ENCODE peak calls at places on chromosomes 6 and 20, in five cellular contexts. O is suprapubic skin, S is endothelial cell of umbilical vein, K is SK-N-SH, U is stomach. P is an unnamed sample. For H3K36me3, the result is how much of the 10 kb centered on the place peaks cover.

GRCh38 chr6:158536891-158537798 is 22.7 kb upstream of the TMEM181 start:
- DNase-seq in O (no peak), S (no peak), K (peak), U (no peak), P (peak)

GRCh38 chr20:1275919-1276318 is 9.8 kb downstream of the SNPH start:
- DNase-seq in O (no peak), S (no peak), K (no peak), U (no peak), P (no peak)

GRCh38 chr20:3818155-3819151 is 1.9 kb upstream of the AP5S1 start:
- DNase-seq in O (no peak), S (peak), K (peak), U (peak), P (peak)

GRCh38 chr6:39114395-39114706 is 635 bp downstream of the SAYSD1 start:
- DNase-seq in O (no peak), S (no peak), K (no peak), U (no peak), P (no peak)

GRCh38 chr6:14619419-14619781 is 501.8 kb downstream of the CD83 start:
- DNase-seq in O (no peak), S (no peak), K (peak), U (peak), P (no peak)

GRCh38 chr6:9485992-9486391 is 928.9 kb downstream of the TFAP2A start:
- DNase-seq in O (no peak), S (no peak), K (no peak), U (no peak), P (no peak)

GRCh38 chr6:167106401-167106800 is 16.5 kb upstream of the CCR6 start:
- DNase-seq in O (no peak), S (no peak), K (no peak), U (no peak), P (no peak)

GRCh38 chr6:131784561-131784960 is 23.3 kb upstream of the ENPP1 start:
- DNase-seq in O (no peak), S (no peak), K (no peak), U (no peak), P (no peak)

GRCh38 chr6:119346914-119347313 is 2.6 kb downstream of the MAN1A1 start:
- DNase-seq in O (no peak), S (no peak), K (no peak), U (no peak), P (no peak)

GRCh38 chr6:135062735-135063134 is 8.1 kb upstream of the HBS1L start:
- DNase-seq in O (no peak), S (no peak), K (no peak), U (no peak), P (no peak)

GRCh38 chr20:3784226-3784853 is 2.2 kb downstream of the CENPB start:
- DNase-seq in O (no peak), S (no peak), K (no peak), U (no peak), P (no peak)

GRCh38 chr6:82111818-82112217 is 135.7 kb downstream of the IBTK start:
- DNase-seq in O (no peak), S (no peak), K (no peak), U (no peak), P (no peak)

GRCh38 chr6:7050911-7051779 is 56.6 kb upstream of the RREB1 start:
- DNase-seq in O (peak), S (peak), K (no peak), U (peak), P (no peak)

GRCh38 chr20:39624316-39624715 is 662.2 kb downstream of the DHX35 start:
- DNase-seq in O (no peak), S (no peak), K (no peak), U (no peak), P (no peak)

GRCh38 chr20:48273843-48274242 is 488.6 kb upstream of the SULF2 start:
- DNase-seq in O (no peak), S (no peak), K (no peak), U (no peak), P (no peak)

GRCh38 chr6:10518461-10519216 is 2.5 kb upstream of the GCNT2 start:
- DNase-seq in O (no peak), S (peak), K (no peak), U (no peak), P (no peak)

GRCh38 chr6:163872335-163872734 is 457.8 kb downstream of the QKI start:
- DNase-seq in O (no peak), S (no peak), K (no peak), U (no peak), P (no peak)

GRCh38 chr6:43181942-43182860 is at the start of gene CUL9:
- DNase-seq in O (peak), S (peak), K (peak), U (peak), P (peak)

DNA sequence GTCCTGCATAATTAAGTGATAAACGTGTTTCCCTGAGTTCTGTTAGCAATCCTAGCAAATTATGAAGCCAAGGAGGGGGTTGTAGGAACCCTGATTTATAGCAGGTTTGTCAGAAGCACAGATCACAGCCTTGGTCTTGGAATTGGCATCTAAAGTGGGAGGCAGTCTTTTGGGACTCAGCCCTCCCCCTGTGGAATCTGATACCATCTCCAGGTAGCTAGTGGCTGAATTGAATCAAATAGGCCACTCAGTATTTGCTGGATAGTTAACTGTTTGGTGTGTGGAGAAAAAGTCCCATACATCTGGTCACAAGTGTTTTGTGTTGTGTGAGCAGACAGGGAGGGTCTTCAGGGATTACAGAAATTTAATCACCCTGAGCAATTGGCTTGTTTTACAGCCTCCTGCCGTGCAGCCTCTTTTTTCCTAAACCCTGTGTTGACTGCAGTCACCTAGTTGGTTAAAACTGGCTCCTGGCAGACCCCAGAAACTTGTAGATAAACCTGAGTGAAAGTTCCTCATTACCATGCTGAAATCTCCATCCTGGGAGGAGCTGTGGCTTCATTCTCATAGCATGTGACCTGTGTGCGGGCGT is 19.0 kb upstream of the KIFC1 start:
- DNase-seq in O (no peak), S (no peak), K (no peak), U (no peak), P (no peak)
- H3K27ac ChIP-seq in O (peak), S (no peak), K (no peak), U (no peak), P (peak)

GRCh38 chr6:15792842-15793241 is 130.0 kb upstream of the DTNBP1 start:
- DNase-seq in O (no peak), S (no peak), K (no peak), U (no peak), P (no peak)

GRCh38 chr6:15793826-15794225 is 131.0 kb upstream of the DTNBP1 start:
- DNase-seq in O (no peak), S (no peak), K (no peak), U (no peak), P (no peak)

GRCh38 chr6:15796130-15796766 is 133.4 kb upstream of the DTNBP1 start:
- DNase-seq in O (no peak), S (no peak), K (no peak), U (no peak), P (no peak)

GRCh38 chr6:15791401-15792137 is 128.7 kb upstream of the DTNBP1 start:
- DNase-seq in O (no peak), S (peak), K (no peak), U (no peak), P (no peak)

DNA sequence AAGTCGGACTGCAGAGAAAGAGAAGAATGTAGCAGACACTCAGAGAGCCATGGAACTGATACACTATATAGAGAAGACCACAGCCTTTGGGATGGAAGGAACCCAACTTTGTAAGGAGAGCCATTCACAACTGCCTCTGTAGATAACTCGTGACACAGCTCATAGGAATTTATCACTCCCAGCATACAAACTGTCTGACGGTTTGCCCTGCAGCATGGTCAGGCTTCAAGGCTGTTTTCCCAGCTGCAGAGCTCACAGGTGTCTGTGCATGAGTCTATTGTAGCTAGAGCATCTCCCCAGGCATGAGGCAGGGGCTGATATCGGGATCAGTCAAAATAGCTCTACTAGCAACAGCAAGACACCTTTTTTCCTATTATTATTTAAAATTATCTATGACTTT is 130.5 kb upstream of the DTNBP1 start:
- DNase-seq in O (no peak), S (no peak), K (no peak), U (no peak), P (no peak)
- TF ChIP-seq POLR2AphosphoS5 in O (no peak), S (no peak), K (no peak), U (no peak), P (no peak)

DNA sequence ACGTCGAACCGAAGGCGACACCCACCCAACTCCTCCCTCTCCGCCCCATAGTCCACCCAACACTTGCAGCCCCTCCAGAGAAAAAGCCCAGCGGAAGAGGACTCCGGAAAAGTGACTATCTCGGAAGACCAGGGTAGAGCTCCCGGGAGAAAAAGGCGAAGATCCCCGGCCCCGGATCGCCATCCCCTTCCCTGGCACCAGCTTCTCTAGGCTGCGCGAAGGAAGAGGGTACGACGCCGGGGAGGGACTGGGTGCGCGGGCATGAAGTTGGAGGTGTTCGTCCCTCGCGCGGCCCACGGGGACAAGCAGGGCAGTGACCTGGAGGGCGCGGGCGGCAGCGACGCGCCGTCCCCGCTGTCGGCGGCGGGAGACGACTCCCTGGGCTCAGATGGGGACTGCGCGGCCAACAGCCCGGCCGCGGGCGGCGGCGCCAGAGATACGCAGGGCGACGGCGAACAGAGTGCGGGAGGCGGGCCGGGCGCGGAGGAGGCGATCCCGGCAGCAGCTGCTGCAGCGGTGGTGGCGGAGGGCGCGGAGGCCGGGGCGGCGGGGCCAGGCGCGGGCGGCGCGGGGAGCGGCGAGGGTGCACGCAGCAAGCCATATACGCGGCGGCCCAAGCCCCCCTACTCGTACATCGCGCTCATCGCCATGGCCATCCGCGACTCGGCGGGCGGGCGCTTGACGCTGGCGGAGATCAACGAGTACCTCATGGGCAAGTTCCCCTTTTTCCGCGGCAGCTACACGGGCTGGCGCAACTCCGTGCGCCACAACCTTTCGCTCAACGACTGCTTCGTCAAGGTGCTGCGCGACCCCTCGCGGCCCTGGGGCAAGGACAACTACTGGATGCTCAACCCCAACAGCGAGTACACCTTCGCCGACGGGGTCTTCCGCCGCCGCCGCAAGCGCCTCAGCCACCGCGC is 806 bp downstream of the FOXQ1 start:
- DNase-seq in O (no peak), S (no peak), K (peak), U (no peak), P (no peak)
- H3K36me3 ChIP-seq in O (under half), S (under half), K (under half), U (under half), P (under half)

DNA sequence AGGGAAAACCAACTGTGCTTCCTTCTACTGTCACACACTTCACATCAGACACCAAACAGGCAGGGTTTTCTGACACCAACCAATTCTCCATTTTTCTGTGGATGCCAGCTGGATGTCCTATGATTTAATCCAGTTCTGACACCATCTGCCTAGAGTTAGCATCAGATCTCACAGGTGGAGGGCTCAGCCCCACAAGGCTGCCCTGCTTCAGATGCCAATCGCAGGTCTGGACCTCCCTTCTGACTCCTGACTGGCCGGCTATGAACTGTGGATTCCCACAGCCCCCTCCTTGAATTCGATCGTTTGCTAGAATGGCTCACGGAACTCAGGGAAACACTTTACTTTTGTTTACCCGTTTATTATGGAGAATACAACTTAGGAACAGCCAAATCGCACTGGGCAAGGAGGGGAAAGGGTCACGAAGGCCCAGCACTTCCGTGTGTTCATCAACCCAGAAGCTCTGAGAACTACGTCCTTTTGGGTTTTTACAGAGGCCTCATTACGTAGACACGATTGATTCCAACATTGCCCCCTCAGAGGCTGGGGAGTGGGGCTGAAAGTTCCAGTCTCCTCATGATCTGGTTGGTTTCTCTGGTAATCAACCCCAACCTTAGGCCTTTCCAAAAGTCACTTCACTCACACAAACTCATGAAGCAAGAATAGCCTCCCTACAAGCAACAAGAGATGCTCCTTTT is 25.4 kb upstream of the MAS1 start:
- DNase-seq in O (no peak), S (no peak), K (no peak), U (no peak), P (no peak)
- H3K27ac ChIP-seq in O (no peak), S (no peak), K (no peak), U (no peak), P (no peak)

GRCh38 chr6:122494665-122495272 is 23.2 kb upstream of the SERINC1 start:
- DNase-seq in O (no peak), S (no peak), K (no peak), U (peak), P (no peak)
- TF ChIP-seq POLR2AphosphoS5 in O (no peak), S (no peak), K (no peak), U (no peak), P (no peak)

DNA sequence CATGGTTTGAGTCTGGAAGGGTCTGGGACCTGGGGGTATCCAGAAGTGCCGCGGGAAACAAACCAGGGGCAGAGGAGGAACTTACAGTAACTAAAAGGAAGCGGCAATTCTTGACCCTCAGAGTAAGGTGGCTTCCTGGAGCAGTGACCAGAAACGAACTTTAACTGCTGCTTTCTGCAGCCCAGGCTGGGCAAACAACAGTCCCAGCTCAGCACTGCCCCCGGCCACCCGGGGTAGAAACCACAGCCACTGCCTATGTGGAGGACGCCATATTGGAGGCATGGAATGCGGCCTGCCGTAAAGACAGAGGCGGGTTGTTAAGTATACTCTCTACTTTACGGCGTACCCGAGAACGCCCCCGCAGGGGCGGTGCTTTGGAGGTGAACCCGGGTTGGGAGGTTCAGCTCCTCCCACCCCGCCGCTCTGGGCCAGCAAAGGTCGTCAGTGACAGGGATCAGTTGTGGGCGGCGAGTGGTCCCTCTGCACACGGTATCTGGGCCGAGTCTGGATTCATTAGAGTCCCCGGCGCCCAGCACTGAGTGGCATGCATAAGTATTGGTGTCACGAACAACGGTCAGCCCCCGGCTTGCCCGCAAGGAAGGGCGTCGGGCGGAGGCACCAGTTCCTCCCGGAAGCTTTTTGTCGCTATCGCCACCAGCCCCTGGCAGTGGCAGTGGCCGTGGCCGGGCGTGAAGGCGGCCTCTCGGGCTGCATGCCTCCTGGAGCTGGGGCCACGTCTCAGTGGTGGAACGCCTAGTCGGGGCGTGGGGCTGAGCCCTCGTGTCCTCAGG is at the start of gene PDSS2:
- DNase-seq in O (peak), S (peak), K (peak), U (peak), P (peak)
- H3K36me3 ChIP-seq in O (under half), S (under half), K (under half), U (under half), P (under half)

GRCh38 chr6:74510878-74511277 is 695.0 kb downstream of the COL12A1 start:
- DNase-seq in O (no peak), S (no peak), K (no peak), U (no peak), P (no peak)

GRCh38 chr6:74504941-74505340 is 700.9 kb downstream of the COL12A1 start:
- DNase-seq in O (no peak), S (no peak), K (no peak), U (no peak), P (no peak)

GRCh38 chr6:74505391-74505790 is 700.5 kb downstream of the COL12A1 start:
- DNase-seq in O (no peak), S (no peak), K (no peak), U (no peak), P (no peak)

DNA sequence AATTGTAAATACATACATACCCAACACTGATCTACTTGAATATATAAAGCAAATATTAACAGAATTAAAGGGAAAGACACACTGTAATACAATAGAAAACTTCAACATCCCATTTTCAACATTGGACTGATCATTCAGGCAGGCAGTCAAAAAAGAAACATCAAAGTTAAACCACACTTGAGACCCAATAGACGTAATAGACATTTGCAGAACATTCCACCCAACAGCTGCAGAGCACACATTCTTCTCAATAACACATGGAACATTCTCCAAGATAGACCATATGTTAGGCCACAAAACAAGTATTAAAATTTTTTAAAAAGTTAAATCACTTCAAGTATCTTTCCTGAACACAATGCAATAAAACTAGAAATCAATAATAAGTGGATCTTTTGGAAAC is 698.2 kb downstream of the COL12A1 start:
- DNase-seq in O (no peak), S (no peak), K (no peak), U (no peak), P (no peak)
- H3K27ac ChIP-seq in O (no peak), S (no peak), K (no peak), U (no peak), P (no peak)

P was measured in breast epithelium.